ENCODE peak calls at places on chromosome 3, in nine cellular contexts. One of them, this sample, is unnamed.

GRCh38 chr3:186997061-186998054 is 67.0 kb downstream of the ST6GAL1 start:
- DNase-seq in A549: no peak
- DNase-seq in MG63: no peak
- DNase-seq in heart left ventricle: no peak
- DNase-seq in brain microvascular endothelial cell: peak; percentile 39
- DNase-seq in fibroblast of lung: peak; percentile 28
- DNase-seq in lung: no peak
- DNase-seq in H7: no peak
- DNase-seq in cardiac muscle cell: no peak
- DNase-seq in this sample: no peak

GRCh38 chr3:168249539-168250414 is 154.1 kb upstream of the GOLIM4 start:
- DNase-seq in brain microvascular endothelial cell: peak; percentile 70
- DNase-seq in fibroblast of lung: peak; percentile 81
- DNase-seq in heart left ventricle: peak; percentile 83
- DNase-seq in H7: peak; percentile 91
- DNase-seq in A549: peak; percentile 80
- DNase-seq in MG63: peak; percentile 81
- DNase-seq in lung: peak; percentile 77
- DNase-seq in cardiac muscle cell: peak; percentile 92
- DNase-seq in this sample: no peak

GRCh38 chr3:112120485-112120836 is 12.6 kb downstream of the GCSAM start:
- DNase-seq in cardiac muscle cell: no peak
- DNase-seq in lung: no peak
- DNase-seq in heart left ventricle: no peak
- DNase-seq in brain microvascular endothelial cell: no peak
- DNase-seq in fibroblast of lung: no peak
- DNase-seq in MG63: no peak
- DNase-seq in H7: no peak
- DNase-seq in A549: no peak
- DNase-seq in this sample: no peak

GRCh38 chr3:129001101-129001816 is at the start of gene EFCC1:
- DNase-seq in brain microvascular endothelial cell: no peak
- DNase-seq in fibroblast of lung: peak; percentile 25
- DNase-seq in cardiac muscle cell: peak; percentile 55
- DNase-seq in lung: peak; percentile 56
- DNase-seq in A549: no peak
- DNase-seq in MG63: peak; percentile 36
- DNase-seq in heart left ventricle: peak; percentile 86
- DNase-seq in H7: peak; percentile 91
- DNase-seq in this sample: no peak

GRCh38 chr3:182567666-182568065 is 225.6 kb upstream of the ATP11B start:
- DNase-seq in brain microvascular endothelial cell: no peak
- DNase-seq in cardiac muscle cell: no peak
- DNase-seq in A549: no peak
- DNase-seq in fibroblast of lung: peak; percentile 44
- DNase-seq in MG63: no peak
- DNase-seq in heart left ventricle: no peak
- DNase-seq in H7: peak; percentile 4
- DNase-seq in lung: no peak
- DNase-seq in this sample: no peak

GRCh38 chr3:55458398-55458797 is 28.7 kb downstream of the WNT5A start:
- DNase-seq in A549: no peak
- DNase-seq in fibroblast of lung: peak; percentile 51
- DNase-seq in MG63: peak; percentile 5
- DNase-seq in H7: no peak
- DNase-seq in brain microvascular endothelial cell: no peak
- DNase-seq in lung: no peak
- DNase-seq in heart left ventricle: no peak
- DNase-seq in cardiac muscle cell: no peak
- DNase-seq in this sample: no peak

GRCh38 chr3:23002846-23003800 is 200.0 kb upstream of the UBE2E2 start:
- DNase-seq in H7: no peak
- DNase-seq in cardiac muscle cell: no peak
- DNase-seq in lung: no peak
- DNase-seq in fibroblast of lung: peak; percentile 36
- DNase-seq in MG63: no peak
- DNase-seq in A549: no peak
- DNase-seq in heart left ventricle: no peak
- DNase-seq in brain microvascular endothelial cell: peak; percentile 59
- DNase-seq in this sample: no peak

GRCh38 chr3:169813757-169814517 is 1.2 kb upstream of the LRRC34 start:
- DNase-seq in brain microvascular endothelial cell: no peak
- DNase-seq in heart left ventricle: no peak
- DNase-seq in lung: peak; percentile 30
- DNase-seq in cardiac muscle cell: no peak
- DNase-seq in A549: peak; percentile 42
- DNase-seq in MG63: peak; percentile 65
- DNase-seq in fibroblast of lung: no peak
- DNase-seq in H7: no peak
- DNase-seq in this sample: no peak

GRCh38 chr3:178155521-178155920 is 380.7 kb upstream of the KCNMB2 start:
- DNase-seq in brain microvascular endothelial cell: no peak
- DNase-seq in A549: peak; percentile 7
- DNase-seq in lung: no peak
- DNase-seq in MG63: no peak
- DNase-seq in fibroblast of lung: no peak
- DNase-seq in H7: no peak
- DNase-seq in heart left ventricle: no peak
- DNase-seq in cardiac muscle cell: peak; percentile 24
- DNase-seq in this sample: no peak

GRCh38 chr3:174931473-174931872 is 72.3 kb downstream of the NAALADL2 start:
- DNase-seq in heart left ventricle: no peak
- DNase-seq in brain microvascular endothelial cell: no peak
- DNase-seq in MG63: no peak
- DNase-seq in fibroblast of lung: peak; percentile 47
- DNase-seq in A549: no peak
- DNase-seq in H7: no peak
- DNase-seq in lung: no peak
- DNase-seq in cardiac muscle cell: no peak
- DNase-seq in this sample: no peak

GRCh38 chr3:48470286-48470685 is 23.7 kb downstream of the ATRIP start:
- DNase-seq in heart left ventricle: no peak
- DNase-seq in A549: no peak
- DNase-seq in MG63: no peak
- DNase-seq in brain microvascular endothelial cell: no peak
- DNase-seq in fibroblast of lung: no peak
- DNase-seq in lung: no peak
- DNase-seq in cardiac muscle cell: no peak
- DNase-seq in H7: peak; percentile 26
- DNase-seq in this sample: no peak

GRCh38 chr3:45480218-45480617 is 91.8 kb downstream of the LARS2 start:
- DNase-seq in brain microvascular endothelial cell: no peak
- DNase-seq in H7: no peak
- DNase-seq in heart left ventricle: no peak
- DNase-seq in lung: no peak
- DNase-seq in fibroblast of lung: peak; percentile 38
- DNase-seq in cardiac muscle cell: no peak
- DNase-seq in A549: no peak
- DNase-seq in MG63: no peak
- DNase-seq in this sample: peak; percentile 72

GRCh38 chr3:46981932-46982471 is 2.5 kb downstream of the NBEAL2 start:
- DNase-seq in A549: no peak
- DNase-seq in brain microvascular endothelial cell: no peak
- DNase-seq in fibroblast of lung: no peak
- DNase-seq in MG63: no peak
- DNase-seq in H7: peak; percentile 83
- DNase-seq in cardiac muscle cell: no peak
- DNase-seq in heart left ventricle: peak; percentile 74
- DNase-seq in lung: no peak
- DNase-seq in this sample: no peak

GRCh38 chr3:73432021-73432722 is 192.6 kb downstream of the PDZRN3 start:
- DNase-seq in heart left ventricle: no peak
- DNase-seq in A549: peak; percentile 54
- DNase-seq in brain microvascular endothelial cell: peak; percentile 37
- DNase-seq in MG63: peak; percentile 1
- DNase-seq in cardiac muscle cell: peak; percentile 68
- DNase-seq in lung: no peak
- DNase-seq in H7: peak; percentile 45
- DNase-seq in fibroblast of lung: peak; percentile 41
- DNase-seq in this sample: no peak

GRCh38 chr3:73433681-73434080 is 191.1 kb downstream of the PDZRN3 start:
- DNase-seq in fibroblast of lung: no peak
- DNase-seq in cardiac muscle cell: peak; percentile 12
- DNase-seq in H7: no peak
- DNase-seq in heart left ventricle: no peak
- DNase-seq in MG63: no peak
- DNase-seq in lung: no peak
- DNase-seq in A549: no peak
- DNase-seq in brain microvascular endothelial cell: no peak
- DNase-seq in this sample: no peak

GRCh38 chr3:73431136-73431933 is 193.4 kb downstream of the PDZRN3 start:
- DNase-seq in heart left ventricle: no peak
- DNase-seq in fibroblast of lung: no peak
- DNase-seq in cardiac muscle cell: no peak
- DNase-seq in MG63: no peak
- DNase-seq in brain microvascular endothelial cell: no peak
- DNase-seq in A549: no peak
- DNase-seq in lung: no peak
- DNase-seq in H7: no peak
- DNase-seq in this sample: no peak

GRCh38 chr3:73432723-73433032 is 192.1 kb downstream of the PDZRN3 start:
- DNase-seq in lung: no peak
- DNase-seq in A549: no peak
- DNase-seq in brain microvascular endothelial cell: no peak
- DNase-seq in heart left ventricle: no peak
- DNase-seq in fibroblast of lung: no peak
- DNase-seq in cardiac muscle cell: no peak
- DNase-seq in MG63: no peak
- DNase-seq in H7: no peak
- DNase-seq in this sample: no peak

DNA sequence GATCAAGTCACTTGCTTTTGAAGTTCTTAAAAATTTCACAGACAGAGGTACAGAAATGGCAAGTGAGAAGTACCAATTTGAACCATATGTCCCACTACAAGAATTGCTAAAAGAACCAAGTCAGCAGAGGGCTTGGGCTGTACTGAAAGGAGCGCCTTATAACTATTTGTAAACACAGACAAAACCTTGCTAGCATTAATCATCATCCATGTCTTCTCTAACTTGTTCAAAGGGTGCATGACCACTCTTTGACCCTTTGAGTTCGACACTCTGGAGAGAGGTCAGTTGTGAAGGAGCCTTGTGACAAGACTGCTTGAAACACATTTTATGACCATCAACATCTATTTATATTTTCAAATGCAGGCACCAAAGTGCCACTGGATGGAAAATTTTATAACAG is 191.7 kb downstream of the PDZRN3 start:
- DNase-seq in brain microvascular endothelial cell: no peak
- DNase-seq in A549: no peak
- DNase-seq in lung: no peak
- DNase-seq in H7: no peak
- DNase-seq in fibroblast of lung: no peak
- DNase-seq in cardiac muscle cell: peak; percentile 12
- DNase-seq in heart left ventricle: no peak
- DNase-seq in MG63: no peak
- DNase-seq in this sample: no peak
- H3K4me3 ChIP-seq in brain microvascular endothelial cell: no peak overlapping the region
- H3K4me3 ChIP-seq in A549: no peak overlapping the region
- H3K4me3 ChIP-seq in lung: no peak overlapping the region
- H3K4me3 ChIP-seq in H7: no peak overlapping the region
- H3K4me3 ChIP-seq in fibroblast of lung: no peak overlapping the region
- H3K4me3 ChIP-seq in cardiac muscle cell: peak overlapping the region; percentile 10
- H3K4me3 ChIP-seq in heart left ventricle: no peak overlapping the region
- H3K4me3 ChIP-seq in MG63: no peak overlapping the region
- H3K4me3 ChIP-seq in this sample: no peak overlapping the region

DNA sequence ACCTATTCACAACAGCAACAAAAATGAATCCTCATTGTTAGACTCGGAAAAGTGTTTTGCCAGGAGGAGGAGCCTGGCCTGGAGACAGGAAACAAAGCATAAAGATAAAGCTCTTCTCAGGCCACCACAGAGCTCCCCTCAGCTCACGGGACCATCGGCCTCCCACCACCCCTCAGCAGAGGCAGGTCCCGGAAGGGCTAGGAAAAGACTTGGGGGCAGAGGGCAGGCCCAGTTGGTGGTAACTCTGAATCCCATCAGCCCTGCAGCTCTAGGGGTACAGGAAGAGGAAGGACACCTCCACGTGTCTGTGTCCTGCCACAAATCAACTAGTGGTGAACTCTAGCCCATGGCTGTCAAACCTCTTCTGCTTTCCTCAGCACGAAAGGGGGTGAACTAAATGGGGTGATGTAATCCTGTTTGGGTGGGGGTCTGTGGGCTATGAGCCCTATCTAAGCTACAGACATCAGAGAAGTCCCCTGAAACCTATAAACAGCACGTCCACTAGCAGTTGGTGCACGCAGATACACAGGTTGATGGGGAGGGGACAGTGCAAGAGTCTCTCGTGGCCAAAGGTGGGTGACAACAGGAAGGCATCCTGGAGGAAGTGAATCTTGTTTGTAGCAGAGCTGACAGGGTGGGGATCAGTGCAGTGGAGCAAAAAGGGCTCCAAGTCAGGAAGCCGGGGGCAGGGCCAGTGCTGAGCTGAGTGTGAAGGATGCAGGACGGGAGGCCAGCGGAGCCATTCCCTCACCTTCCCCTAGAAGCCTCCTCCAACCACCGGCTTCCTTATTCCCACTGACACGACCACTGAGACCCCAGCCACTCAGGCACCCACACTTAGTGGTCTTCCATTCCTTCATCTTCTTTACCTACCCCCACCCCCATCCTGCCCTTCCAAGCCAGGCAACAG is 111.1 kb upstream of the HACD2 start:
- DNase-seq in brain microvascular endothelial cell: no peak
- DNase-seq in heart left ventricle: no peak
- DNase-seq in A549: no peak
- DNase-seq in H7: no peak
- DNase-seq in fibroblast of lung: peak; percentile 16
- DNase-seq in cardiac muscle cell: no peak
- DNase-seq in MG63: no peak
- DNase-seq in lung: no peak
- DNase-seq in this sample: no peak
- H3K4me3 ChIP-seq in brain microvascular endothelial cell: no peak overlapping the region
- H3K4me3 ChIP-seq in heart left ventricle: peak overlapping the region; percentile 10
- H3K4me3 ChIP-seq in A549: no peak overlapping the region
- H3K4me3 ChIP-seq in H7: no peak overlapping the region
- H3K4me3 ChIP-seq in fibroblast of lung: no peak overlapping the region
- H3K4me3 ChIP-seq in cardiac muscle cell: no peak overlapping the region
- H3K4me3 ChIP-seq in MG63: no peak overlapping the region
- H3K4me3 ChIP-seq in lung: no peak overlapping the region
- H3K4me3 ChIP-seq in this sample: no peak overlapping the region

GRCh38 chr3:58010562-58010961 is 2.3 kb downstream of the FLNB start:
- DNase-seq in brain microvascular endothelial cell: no peak
- DNase-seq in MG63: no peak
- DNase-seq in fibroblast of lung: no peak
- DNase-seq in H7: no peak
- DNase-seq in lung: no peak
- DNase-seq in heart left ventricle: no peak
- DNase-seq in A549: no peak
- DNase-seq in cardiac muscle cell: no peak
- DNase-seq in this sample: no peak
- H3K4me3 ChIP-seq in brain microvascular endothelial cell: peak overlapping the region; percentile 99
- H3K4me3 ChIP-seq in MG63: peak overlapping the region; percentile 86
- H3K4me3 ChIP-seq in fibroblast of lung: peak overlapping the region; percentile 94
- H3K4me3 ChIP-seq in H7: peak overlapping the region; percentile 98
- H3K4me3 ChIP-seq in lung: peak overlapping the region; percentile 4
- H3K4me3 ChIP-seq in heart left ventricle: peak overlapping the region; percentile 96
- H3K4me3 ChIP-seq in A549: peak overlapping the region; percentile 99
- H3K4me3 ChIP-seq in cardiac muscle cell: no peak overlapping the region
- H3K4me3 ChIP-seq in this sample: peak overlapping the region; percentile 100

DNA sequence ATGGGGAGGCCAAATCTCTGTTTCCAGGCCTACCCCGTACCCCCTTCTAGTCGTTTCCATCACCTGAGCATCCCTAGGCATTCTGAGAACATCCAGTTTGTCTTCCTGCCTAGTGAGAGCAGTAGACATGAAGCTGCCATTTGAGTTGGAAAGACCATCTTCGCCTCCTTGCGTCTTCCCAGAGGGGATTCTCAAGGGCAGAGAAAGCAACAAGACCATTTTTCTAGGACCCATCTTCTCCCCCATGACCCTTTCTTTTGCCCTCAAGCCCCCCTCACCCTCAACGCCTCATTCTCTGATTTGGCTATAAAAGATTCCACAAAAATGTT is 148.7 kb upstream of the BHLHE40 start:
- DNase-seq in cardiac muscle cell: no peak
- DNase-seq in H7: no peak
- DNase-seq in MG63: no peak
- DNase-seq in A549: no peak
- DNase-seq in heart left ventricle: no peak
- DNase-seq in fibroblast of lung: no peak
- DNase-seq in brain microvascular endothelial cell: no peak
- DNase-seq in lung: no peak
- DNase-seq in this sample: no peak
- H3K4me3 ChIP-seq in cardiac muscle cell: no peak overlapping the region
- H3K4me3 ChIP-seq in H7: no peak overlapping the region
- H3K4me3 ChIP-seq in MG63: no peak overlapping the region
- H3K4me3 ChIP-seq in A549: peak overlapping the region; percentile 6
- H3K4me3 ChIP-seq in heart left ventricle: no peak overlapping the region
- H3K4me3 ChIP-seq in fibroblast of lung: no peak overlapping the region
- H3K4me3 ChIP-seq in brain microvascular endothelial cell: peak overlapping the region; percentile 28
- H3K4me3 ChIP-seq in lung: no peak overlapping the region
- H3K4me3 ChIP-seq in this sample: peak overlapping the region; percentile 24

This sample was measured in epithelial cell of proximal tubule.